ENCODE peak calls at places on chromosome 9, in six cellular contexts. P is H9, O is mesenchymal stem cell, Q is IMR-90, V is mesendoderm, F is H1. J is an unnamed sample.

GRCh38 chr9:21096901-21097255 is 19.1 kb upstream of the IFNB1 start:
- DNase-seq in P (no peak), O (no peak), Q (no peak), V (no peak), F (no peak), J (no peak)

GRCh38 chr9:121649476-121650219 is 1.8 kb upstream of the DAB2IP start:
- DNase-seq in P (no peak), O (peak; percentile 15), Q (no peak), V (peak; percentile 50), F (no peak), J (no peak)

GRCh38 chr9:120475341-120475740 is 104.6 kb downstream of the CDK5RAP2 start:
- DNase-seq in P (no peak), O (no peak), Q (peak; percentile 52), V (no peak), F (no peak), J (no peak)

GRCh38 chr9:6902423-6902822 is 144.7 kb downstream of the KDM4C start:
- DNase-seq in P (no peak), O (no peak), Q (peak; percentile 9), V (no peak), F (no peak), J (no peak)

GRCh38 chr9:98811051-98811650 is 3.7 kb downstream of the GALNT12 start:
- DNase-seq in P (no peak), O (peak; percentile 42), Q (peak; percentile 96), V (no peak), F (no peak), J (no peak)

GRCh38 chr9:74953235-74953741 is 576 bp upstream of the C9orf40 start:
- DNase-seq in P (no peak), O (no peak), Q (no peak), V (no peak), F (no peak), J (no peak)

GRCh38 chr9:78369644-78370219 is 72.8 kb downstream of the PSAT1 start:
- DNase-seq in P (peak; percentile 86), O (peak; percentile 59), Q (peak; percentile 69), V (peak; percentile 89), F (peak; percentile 54), J (peak; percentile 73)

GRCh38 chr9:137421838-137422667 is 909 bp downstream of the EXD3 start:
- DNase-seq in P (peak; percentile 34), O (no peak), Q (no peak), V (no peak), F (no peak), J (no peak)

GRCh38 chr9:131608469-131609115 is 63.3 kb downstream of the PRRT1B start:
- DNase-seq in P (peak; percentile 91), O (peak; percentile 86), Q (peak; percentile 87), V (peak; percentile 98), F (peak; percentile 63), J (peak; percentile 52)

GRCh38 chr9:38026840-38027527 is 42.0 kb downstream of the SHB start:
- DNase-seq in P (no peak), O (no peak), Q (no peak), V (no peak), F (no peak), J (no peak)
- H3K18ac ChIP-seq in P (no peak overlapping the region), O (peak overlapping the region; percentile 99), Q (peak overlapping the region; percentile 87), V (no peak overlapping the region), F (peak overlapping the region; percentile 81), J (peak overlapping the region; percentile 53)

DNA sequence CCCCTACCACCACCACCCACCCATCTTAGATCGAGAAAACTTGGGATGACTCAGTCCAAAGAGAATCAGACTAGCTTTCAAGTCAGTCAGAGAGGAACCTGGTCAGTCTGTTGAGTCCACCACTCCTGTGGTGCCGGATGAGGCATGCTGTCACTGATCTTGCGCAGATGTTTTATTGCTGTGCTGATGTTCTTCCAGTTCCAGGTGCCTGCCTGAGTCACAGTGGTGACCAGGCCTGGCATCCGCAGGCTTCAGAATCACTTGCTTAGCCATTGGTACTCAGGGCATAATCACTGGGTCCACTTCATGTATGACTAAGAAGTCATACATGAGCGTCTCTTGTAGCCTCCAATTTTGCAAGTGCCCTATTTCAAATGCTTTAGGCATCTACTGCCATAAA is 114.1 kb downstream of the MUSK start:
- DNase-seq in P (no peak), O (no peak), Q (peak; percentile 18), V (no peak), F (no peak), J (no peak)
- H3K27ac ChIP-seq in P (no peak overlapping the region), O (no peak overlapping the region), Q (no peak overlapping the region), V (no peak overlapping the region), F (no peak overlapping the region), J (no peak overlapping the region)

GRCh38 chr9:133687856-133688761 is 50.0 kb downstream of the SARDH start:
- DNase-seq in P (no peak), O (no peak), Q (no peak), V (no peak), F (no peak), J (no peak)

GRCh38 chr9:133689151-133689763 is 48.9 kb downstream of the SARDH start:
- DNase-seq in P (no peak), O (no peak), Q (no peak), V (no peak), F (no peak), J (no peak)

GRCh38 chr9:133691659-133692363 is 46.3 kb downstream of the SARDH start:
- DNase-seq in P (no peak), O (peak; percentile 58), Q (peak; percentile 43), V (no peak), F (no peak), J (no peak)

GRCh38 chr9:133691191-133691590 is 47.0 kb downstream of the SARDH start:
- DNase-seq in P (no peak), O (no peak), Q (no peak), V (no peak), F (no peak), J (no peak)

DNA sequence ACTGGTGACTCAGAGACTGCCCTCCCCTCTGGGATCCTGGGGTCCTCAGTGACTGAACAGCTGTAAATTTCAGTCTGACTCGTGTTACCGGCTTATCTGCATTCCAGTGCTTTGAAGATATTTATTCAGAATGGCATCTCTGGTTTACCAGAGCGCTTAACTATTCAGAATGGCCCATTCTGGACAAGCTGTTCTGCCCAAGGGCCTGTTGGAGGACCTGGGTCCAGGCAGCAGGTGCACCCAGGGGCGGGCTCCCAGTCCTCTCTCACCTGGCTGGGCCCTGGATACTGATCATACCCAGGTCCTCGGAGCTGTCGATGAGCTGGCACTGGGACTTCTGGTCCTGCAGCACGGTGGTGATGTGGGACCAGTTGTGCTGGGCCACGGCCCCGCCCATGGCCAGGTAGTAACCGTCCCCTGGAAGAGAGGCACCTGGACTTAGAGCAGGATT is 48.0 kb downstream of the SARDH start:
- DNase-seq in P (no peak), O (no peak), Q (peak; percentile 16), V (no peak), F (no peak), J (no peak)
- H3K18ac ChIP-seq in P (no peak overlapping the region), O (no peak overlapping the region), Q (no peak overlapping the region), V (no peak overlapping the region), F (no peak overlapping the region), J (peak overlapping the region; percentile 80)

GRCh38 chr9:133855802-133856592 is 117.8 kb upstream of the SARDH start:
- DNase-seq in P (no peak), O (peak; percentile 93), Q (peak; percentile 87), V (no peak), F (no peak), J (no peak)
- H3K27ac ChIP-seq in P (no peak overlapping the region), O (peak overlapping the region; percentile 59), Q (peak overlapping the region; percentile 53), V (no peak overlapping the region), F (no peak overlapping the region), J (no peak overlapping the region)

DNA sequence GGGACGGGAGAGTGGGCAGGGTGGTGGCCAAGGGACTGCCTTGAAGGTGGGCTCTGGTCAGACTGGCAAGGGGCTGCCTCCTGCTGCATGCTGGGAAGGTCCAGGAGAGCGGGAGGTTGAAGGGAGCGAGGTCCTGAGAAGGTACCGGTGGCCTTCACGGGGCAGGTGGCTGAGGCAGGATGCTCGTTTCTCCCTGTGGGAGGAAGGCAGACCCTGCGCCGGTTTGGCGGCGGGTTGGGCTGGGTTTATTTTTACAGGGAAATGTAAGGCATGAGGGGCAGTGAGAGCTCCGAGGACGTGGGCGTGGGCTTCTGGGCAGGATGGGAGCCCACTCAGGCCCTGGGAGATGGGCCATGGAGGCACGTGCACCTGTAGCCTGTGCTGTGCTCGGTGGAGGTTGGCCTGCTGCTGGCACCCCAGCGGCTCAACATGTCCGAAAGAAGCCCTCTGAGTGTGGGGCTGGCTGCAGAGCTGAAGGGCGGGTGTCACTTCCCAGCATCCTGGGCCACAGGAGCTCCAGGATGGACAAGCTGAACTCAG is 27.3 kb downstream of the IER5L start:
- DNase-seq in P (no peak), O (no peak), Q (no peak), V (no peak), F (no peak), J (no peak)
- H3K18ac ChIP-seq in P (no peak overlapping the region), O (no peak overlapping the region), Q (no peak overlapping the region), V (no peak overlapping the region), F (no peak overlapping the region), J (no peak overlapping the region)

DNA sequence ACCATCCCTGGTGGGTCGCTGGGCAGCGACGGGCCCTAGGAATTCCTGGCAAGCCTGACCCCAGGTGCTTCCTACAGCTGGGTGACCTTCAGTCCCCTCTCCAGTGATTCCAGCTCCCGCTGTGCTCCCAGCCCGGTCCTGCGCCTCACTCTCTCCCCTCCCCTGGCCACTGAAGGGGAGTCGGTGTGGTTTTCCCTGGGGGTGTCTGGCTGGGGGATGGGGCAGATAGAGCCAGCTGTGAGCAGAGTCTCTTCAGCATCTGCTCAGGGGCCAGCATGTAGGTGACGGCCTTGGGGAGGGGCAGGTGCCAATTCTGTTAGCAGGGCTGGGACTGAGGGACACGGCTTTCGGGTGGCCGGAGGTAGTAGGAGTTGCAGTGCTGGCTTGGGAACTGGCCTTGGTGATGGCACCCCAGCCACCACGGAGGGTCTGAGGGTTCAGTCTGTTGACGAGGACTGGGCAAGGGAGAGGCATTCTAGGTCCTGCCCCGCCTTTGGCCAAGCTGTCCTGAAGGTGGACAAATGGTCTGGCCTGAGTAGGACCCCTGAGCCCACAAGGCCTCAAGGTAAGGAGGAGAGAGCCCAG is 3.2 kb downstream of the GPSM1 start:
- DNase-seq in P (no peak), O (no peak), Q (no peak), V (no peak), F (no peak), J (no peak)
- H3K27ac ChIP-seq in P (no peak overlapping the region), O (no peak overlapping the region), Q (peak overlapping the region; percentile 18), V (no peak overlapping the region), F (no peak overlapping the region), J (no peak overlapping the region)